ENCODE peak calls at places on chromosomes 6 and 20, in four cellular contexts. X is GM12865, K is WERI-Rb-1, J is NCI-H526. O is an unnamed sample.

GRCh38 chr20:49866051-49866450 is 49.3 kb downstream of the SPATA2 start:
- DNase-seq in J (no peak), X (peak), K (no peak), O (no peak)

GRCh38 chr6:20969551-20969950 is 435.3 kb downstream of the CDKAL1 start:
- DNase-seq in J (no peak), K (no peak), X (no peak), O (no peak)

GRCh38 chr6:139762587-139763031 is 388.2 kb upstream of the CITED2 start:
- DNase-seq in J (no peak), X (peak), K (no peak), O (no peak)

GRCh38 chr6:148973809-148974208 is 227.0 kb downstream of the UST start:
- DNase-seq in X (no peak), K (peak), J (no peak), O (peak)

GRCh38 chr6:35140991-35141720 is at the start of gene TCP11:
- DNase-seq in J (no peak), X (peak), K (no peak), O (no peak)

GRCh38 chr20:34562643-34563042 is 4.1 kb downstream of the MAP1LC3A start:
- DNase-seq in X (peak), K (peak), J (no peak), O (peak)

GRCh38 chr6:170186006-170186908 is 104.6 kb downstream of the DLL1 start:
- DNase-seq in J (no peak), X (no peak), K (no peak), O (peak)

GRCh38 chr20:44728835-44729342 is 13.7 kb downstream of the CCN5 start:
- DNase-seq in K (no peak), J (peak), X (no peak), O (no peak)

GRCh38 chr20:44990957-44991356 is 24.6 kb downstream of the STK4 start:
- DNase-seq in J (no peak), K (no peak), X (no peak), O (no peak)

GRCh38 chr6:81881660-81882059 is 129.2 kb upstream of the TENT5A start:
- DNase-seq in X (no peak), J (no peak), K (no peak), O (no peak)

GRCh38 chr6:49646130-49646824 is 9.6 kb upstream of the RHAG start:
- DNase-seq in X (no peak), K (no peak), J (no peak), O (peak)

GRCh38 chr6:4625557-4625956 is 150.6 kb upstream of the CDYL start:
- DNase-seq in K (no peak), X (no peak), J (no peak), O (no peak)

GRCh38 chr6:138833819-138834539 is 38.1 kb downstream of the ECT2L start:
- DNase-seq in X (no peak), J (no peak), K (no peak), O (peak)

GRCh38 chr6:46888578-46888977 is 33.2 kb downstream of the ADGRF5 start:
- DNase-seq in J (no peak), K (no peak), X (no peak), O (no peak)

GRCh38 chr20:4104842-4105241 is 89.5 kb upstream of the RNF24 start:
- DNase-seq in X (no peak), K (no peak), J (no peak), O (no peak)

GRCh38 chr6:79818471-79818870 is 128.9 kb downstream of the ELOVL4 start:
- DNase-seq in J (no peak), K (no peak), X (no peak), O (peak)

GRCh38 chr6:165245287-165245686 is 64.1 kb downstream of the C6orf118 start:
- DNase-seq in K (no peak), J (no peak), X (no peak), O (peak)

GRCh38 chr20:4026093-4026601 is 10.8 kb upstream of the RNF24 start:
- DNase-seq in K (peak), X (no peak), J (no peak), O (peak)

GRCh38 chr6:27608916-27609883 is 136.3 kb upstream of the ZNF184 start:
- DNase-seq in K (peak), X (peak), J (no peak), O (peak)

GRCh38 chr20:18032977-18033892 is 24.5 kb downstream of the OVOL2 start:
- DNase-seq in J (peak), K (no peak), X (no peak), O (peak)

GRCh38 chr6:118750143-118750542 is 98.8 kb upstream of the CEP85L start:
- DNase-seq in K (no peak), J (no peak), X (peak), O (peak)

GRCh38 chr6:160393966-160394653 is 45.9 kb downstream of the SLC22A3 start:
- DNase-seq in K (no peak), X (no peak), J (no peak), O (peak)

GRCh38 chr6:126198581-126198980 is 141.3 kb upstream of the CENPW start:
- DNase-seq in J (no peak), K (no peak), X (no peak), O (peak)

GRCh38 chr20:24673678-24674570 is 204.5 kb downstream of the SYNDIG1 start:
- DNase-seq in X (no peak), J (no peak), K (no peak), O (no peak)

GRCh38 chr6:74253261-74253660 is 557.3 kb downstream of the CD109 start:
- DNase-seq in X (no peak), K (no peak), J (no peak), O (no peak)

GRCh38 chr6:26183581-26184408 is 96.6 kb downstream of the HFE start:
- DNase-seq in X (peak), K (peak), J (no peak), O (no peak)

GRCh38 chr6:39416728-39417127 is 94.2 kb upstream of the KCNK16 start:
- DNase-seq in J (no peak), X (no peak), K (no peak), O (no peak)

GRCh38 chr6:29708432-29709177 is 14.6 kb upstream of the HLA-F start:
- DNase-seq in J (no peak), K (no peak), X (peak), O (no peak)

GRCh38 chr20:719068-719467 is 43.5 kb upstream of the SCRT2 start:
- DNase-seq in X (no peak), K (no peak), J (no peak), O (no peak)